ENCODE peak calls at places on chromosome 19, in nine cellular contexts. One of them, this sample, is unnamed.

GRCh38 chr19:29884466-29884865 is 57.6 kb upstream of the URI1 start:
- DNase-seq in A673: no peak
- DNase-seq in breast epithelium: no peak
- DNase-seq in NCI-H69: no peak
- DNase-seq in AG20443: no peak
- DNase-seq in COR-L47: no peak
- DNase-seq in natural killer cell treated with Interleukin-12 subunit alpha and Interleukin-12 subunit beta and Interleukin-15 and Interleukin-18, amount 100 ng/mL, for 72 hours: no peak
- DNase-seq in ACHN: no peak
- DNase-seq in sciatic nerve: peak
- DNase-seq in this sample: no peak

GRCh38 chr19:19176950-19177349 is 6.9 kb upstream of the MEF2B start:
- DNase-seq in A673: no peak
- DNase-seq in breast epithelium: no peak
- DNase-seq in NCI-H69: no peak
- DNase-seq in AG20443: no peak
- DNase-seq in COR-L47: no peak
- DNase-seq in natural killer cell treated with Interleukin-12 subunit alpha and Interleukin-12 subunit beta and Interleukin-15 and Interleukin-18, amount 100 ng/mL, for 72 hours: no peak
- DNase-seq in ACHN: no peak
- DNase-seq in sciatic nerve: no peak
- DNase-seq in this sample: no peak

GRCh38 chr19:34555447-34555846 is 73.9 kb downstream of the WTIP start:
- DNase-seq in A673: peak
- DNase-seq in breast epithelium: no peak
- DNase-seq in NCI-H69: peak
- DNase-seq in AG20443: no peak
- DNase-seq in COR-L47: no peak
- DNase-seq in natural killer cell treated with Interleukin-12 subunit alpha and Interleukin-12 subunit beta and Interleukin-15 and Interleukin-18, amount 100 ng/mL, for 72 hours: no peak
- DNase-seq in ACHN: peak
- DNase-seq in sciatic nerve: no peak
- DNase-seq in this sample: peak

GRCh38 chr19:41821003-41821735 is 23.3 kb downstream of the LYPD4 start:
- DNase-seq in A673: peak
- DNase-seq in breast epithelium: no peak
- DNase-seq in NCI-H69: peak
- DNase-seq in AG20443: peak
- DNase-seq in COR-L47: peak
- DNase-seq in natural killer cell treated with Interleukin-12 subunit alpha and Interleukin-12 subunit beta and Interleukin-15 and Interleukin-18, amount 100 ng/mL, for 72 hours: peak
- DNase-seq in ACHN: peak
- DNase-seq in sciatic nerve: peak
- DNase-seq in this sample: peak

GRCh38 chr19:5738423-5738822 is 18.0 kb downstream of the CATSPERD start:
- DNase-seq in A673: no peak
- DNase-seq in breast epithelium: no peak
- DNase-seq in NCI-H69: no peak
- DNase-seq in AG20443: no peak
- DNase-seq in COR-L47: no peak
- DNase-seq in natural killer cell treated with Interleukin-12 subunit alpha and Interleukin-12 subunit beta and Interleukin-15 and Interleukin-18, amount 100 ng/mL, for 72 hours: no peak
- DNase-seq in ACHN: no peak
- DNase-seq in sciatic nerve: no peak
- DNase-seq in this sample: no peak

GRCh38 chr19:30556230-30556711 is 184.1 kb downstream of the ZNF536 start:
- DNase-seq in A673: no peak
- DNase-seq in breast epithelium: no peak
- DNase-seq in NCI-H69: no peak
- DNase-seq in AG20443: no peak
- DNase-seq in COR-L47: no peak
- DNase-seq in natural killer cell treated with Interleukin-12 subunit alpha and Interleukin-12 subunit beta and Interleukin-15 and Interleukin-18, amount 100 ng/mL, for 72 hours: no peak
- DNase-seq in ACHN: no peak
- DNase-seq in sciatic nerve: no peak
- DNase-seq in this sample: no peak

GRCh38 chr19:45276284-45276687 is 25.2 kb downstream of the MARK4 start:
- DNase-seq in A673: peak
- DNase-seq in breast epithelium: no peak
- DNase-seq in NCI-H69: peak
- DNase-seq in AG20443: no peak
- DNase-seq in COR-L47: peak
- DNase-seq in natural killer cell treated with Interleukin-12 subunit alpha and Interleukin-12 subunit beta and Interleukin-15 and Interleukin-18, amount 100 ng/mL, for 72 hours: no peak
- DNase-seq in ACHN: no peak
- DNase-seq in sciatic nerve: no peak
- DNase-seq in this sample: peak

GRCh38 chr19:48635966-48636858 is 967 bp downstream of the DBP start:
- DNase-seq in A673: peak
- DNase-seq in breast epithelium: no peak
- DNase-seq in NCI-H69: peak
- DNase-seq in AG20443: no peak
- DNase-seq in COR-L47: peak
- DNase-seq in natural killer cell treated with Interleukin-12 subunit alpha and Interleukin-12 subunit beta and Interleukin-15 and Interleukin-18, amount 100 ng/mL, for 72 hours: no peak
- DNase-seq in ACHN: no peak
- DNase-seq in sciatic nerve: peak
- DNase-seq in this sample: peak

GRCh38 chr19:12745166-12745897 is 6.3 kb upstream of the BEST2 start:
- DNase-seq in A673: no peak
- DNase-seq in breast epithelium: no peak
- DNase-seq in NCI-H69: no peak
- DNase-seq in AG20443: no peak
- DNase-seq in COR-L47: no peak
- DNase-seq in natural killer cell treated with Interleukin-12 subunit alpha and Interleukin-12 subunit beta and Interleukin-15 and Interleukin-18, amount 100 ng/mL, for 72 hours: no peak
- DNase-seq in ACHN: peak
- DNase-seq in sciatic nerve: no peak
- DNase-seq in this sample: no peak

GRCh38 chr19:13505761-13506549 is at the start of gene CACNA1A:
- DNase-seq in A673: peak
- DNase-seq in breast epithelium: no peak
- DNase-seq in NCI-H69: no peak
- DNase-seq in AG20443: peak
- DNase-seq in COR-L47: no peak
- DNase-seq in natural killer cell treated with Interleukin-12 subunit alpha and Interleukin-12 subunit beta and Interleukin-15 and Interleukin-18, amount 100 ng/mL, for 72 hours: no peak
- DNase-seq in ACHN: peak
- DNase-seq in sciatic nerve: no peak
- DNase-seq in this sample: no peak

GRCh38 chr19:3358392-3358918 is 7.9 kb upstream of the NFIC start:
- DNase-seq in A673: no peak
- DNase-seq in breast epithelium: no peak
- DNase-seq in NCI-H69: peak
- DNase-seq in AG20443: no peak
- DNase-seq in COR-L47: no peak
- DNase-seq in natural killer cell treated with Interleukin-12 subunit alpha and Interleukin-12 subunit beta and Interleukin-15 and Interleukin-18, amount 100 ng/mL, for 72 hours: no peak
- DNase-seq in ACHN: no peak
- DNase-seq in sciatic nerve: peak
- DNase-seq in this sample: no peak

GRCh38 chr19:44643605-44644390 is at the start of gene PVR:
- DNase-seq in A673: peak
- DNase-seq in breast epithelium: peak
- DNase-seq in NCI-H69: peak
- DNase-seq in AG20443: peak
- DNase-seq in COR-L47: peak
- DNase-seq in natural killer cell treated with Interleukin-12 subunit alpha and Interleukin-12 subunit beta and Interleukin-15 and Interleukin-18, amount 100 ng/mL, for 72 hours: peak
- DNase-seq in ACHN: peak
- DNase-seq in sciatic nerve: peak
- DNase-seq in this sample: peak

GRCh38 chr19:7426986-7427385 is 61.8 kb downstream of the PEX11G start:
- DNase-seq in A673: no peak
- DNase-seq in breast epithelium: no peak
- DNase-seq in NCI-H69: no peak
- DNase-seq in AG20443: no peak
- DNase-seq in COR-L47: no peak
- DNase-seq in natural killer cell treated with Interleukin-12 subunit alpha and Interleukin-12 subunit beta and Interleukin-15 and Interleukin-18, amount 100 ng/mL, for 72 hours: no peak
- DNase-seq in ACHN: no peak
- DNase-seq in sciatic nerve: no peak
- DNase-seq in this sample: no peak

GRCh38 chr19:6528544-6529121 is 2.2 kb upstream of the TNFSF9 start:
- DNase-seq in A673: no peak
- DNase-seq in breast epithelium: no peak
- DNase-seq in NCI-H69: no peak
- DNase-seq in AG20443: no peak
- DNase-seq in COR-L47: no peak
- DNase-seq in natural killer cell treated with Interleukin-12 subunit alpha and Interleukin-12 subunit beta and Interleukin-15 and Interleukin-18, amount 100 ng/mL, for 72 hours: no peak
- DNase-seq in ACHN: peak
- DNase-seq in sciatic nerve: peak
- DNase-seq in this sample: no peak

GRCh38 chr19:45615795-45616708 is 14.0 kb upstream of the GPR4 start:
- DNase-seq in A673: peak
- DNase-seq in breast epithelium: no peak
- DNase-seq in NCI-H69: peak
- DNase-seq in AG20443: peak
- DNase-seq in COR-L47: peak
- DNase-seq in natural killer cell treated with Interleukin-12 subunit alpha and Interleukin-12 subunit beta and Interleukin-15 and Interleukin-18, amount 100 ng/mL, for 72 hours: peak
- DNase-seq in ACHN: peak
- DNase-seq in sciatic nerve: peak
- DNase-seq in this sample: peak

GRCh38 chr19:3075605-3076431 is 13.5 kb upstream of the TLE5 start:
- DNase-seq in A673: peak
- DNase-seq in breast epithelium: no peak
- DNase-seq in NCI-H69: peak
- DNase-seq in AG20443: peak
- DNase-seq in COR-L47: peak
- DNase-seq in natural killer cell treated with Interleukin-12 subunit alpha and Interleukin-12 subunit beta and Interleukin-15 and Interleukin-18, amount 100 ng/mL, for 72 hours: no peak
- DNase-seq in ACHN: peak
- DNase-seq in sciatic nerve: peak
- DNase-seq in this sample: peak

GRCh38 chr19:53432088-53432661 is 391 bp downstream of the ZNF761 start:
- DNase-seq in A673: peak
- DNase-seq in breast epithelium: no peak
- DNase-seq in NCI-H69: peak
- DNase-seq in AG20443: peak
- DNase-seq in COR-L47: no peak
- DNase-seq in natural killer cell treated with Interleukin-12 subunit alpha and Interleukin-12 subunit beta and Interleukin-15 and Interleukin-18, amount 100 ng/mL, for 72 hours: no peak
- DNase-seq in ACHN: peak
- DNase-seq in sciatic nerve: peak
- DNase-seq in this sample: peak

GRCh38 chr19:39446365-39447084 is 1.1 kb downstream of the SUPT5H start:
- DNase-seq in A673: no peak
- DNase-seq in breast epithelium: no peak
- DNase-seq in NCI-H69: no peak
- DNase-seq in AG20443: no peak
- DNase-seq in COR-L47: no peak
- DNase-seq in natural killer cell treated with Interleukin-12 subunit alpha and Interleukin-12 subunit beta and Interleukin-15 and Interleukin-18, amount 100 ng/mL, for 72 hours: no peak
- DNase-seq in ACHN: no peak
- DNase-seq in sciatic nerve: no peak
- DNase-seq in this sample: no peak

GRCh38 chr19:10946964-10947657 is 13.7 kb upstream of the SMARCA4 start:
- DNase-seq in A673: peak
- DNase-seq in breast epithelium: no peak
- DNase-seq in NCI-H69: no peak
- DNase-seq in AG20443: peak
- DNase-seq in COR-L47: no peak
- DNase-seq in natural killer cell treated with Interleukin-12 subunit alpha and Interleukin-12 subunit beta and Interleukin-15 and Interleukin-18, amount 100 ng/mL, for 72 hours: no peak
- DNase-seq in ACHN: peak
- DNase-seq in sciatic nerve: no peak
- DNase-seq in this sample: no peak

GRCh38 chr19:18895828-18896341 is at the start of gene CERS1:
- DNase-seq in A673: peak
- DNase-seq in breast epithelium: no peak
- DNase-seq in NCI-H69: peak
- DNase-seq in AG20443: peak
- DNase-seq in COR-L47: peak
- DNase-seq in natural killer cell treated with Interleukin-12 subunit alpha and Interleukin-12 subunit beta and Interleukin-15 and Interleukin-18, amount 100 ng/mL, for 72 hours: no peak
- DNase-seq in ACHN: no peak
- DNase-seq in sciatic nerve: no peak
- DNase-seq in this sample: peak

GRCh38 chr19:5974721-5975387 is 3.1 kb downstream of the RANBP3 start:
- DNase-seq in A673: no peak
- DNase-seq in breast epithelium: no peak
- DNase-seq in NCI-H69: no peak
- DNase-seq in AG20443: no peak
- DNase-seq in COR-L47: no peak
- DNase-seq in natural killer cell treated with Interleukin-12 subunit alpha and Interleukin-12 subunit beta and Interleukin-15 and Interleukin-18, amount 100 ng/mL, for 72 hours: no peak
- DNase-seq in ACHN: no peak
- DNase-seq in sciatic nerve: no peak
- DNase-seq in this sample: peak

GRCh38 chr19:13619203-13619632 is 112.9 kb upstream of the CACNA1A start:
- DNase-seq in A673: no peak
- DNase-seq in breast epithelium: no peak
- DNase-seq in NCI-H69: peak
- DNase-seq in AG20443: no peak
- DNase-seq in COR-L47: no peak
- DNase-seq in natural killer cell treated with Interleukin-12 subunit alpha and Interleukin-12 subunit beta and Interleukin-15 and Interleukin-18, amount 100 ng/mL, for 72 hours: no peak
- DNase-seq in ACHN: no peak
- DNase-seq in sciatic nerve: no peak
- DNase-seq in this sample: peak

GRCh38 chr19:45442927-45443461 is 19.3 kb upstream of the ERCC1 start:
- DNase-seq in A673: peak
- DNase-seq in breast epithelium: peak
- DNase-seq in NCI-H69: peak
- DNase-seq in AG20443: no peak
- DNase-seq in COR-L47: no peak
- DNase-seq in natural killer cell treated with Interleukin-12 subunit alpha and Interleukin-12 subunit beta and Interleukin-15 and Interleukin-18, amount 100 ng/mL, for 72 hours: no peak
- DNase-seq in ACHN: no peak
- DNase-seq in sciatic nerve: no peak
- DNase-seq in this sample: peak

GRCh38 chr19:28296506-28296905 is 916.4 kb downstream of the UQCRFS1 start:
- DNase-seq in A673: peak
- DNase-seq in breast epithelium: no peak
- DNase-seq in NCI-H69: no peak
- DNase-seq in AG20443: peak
- DNase-seq in COR-L47: no peak
- DNase-seq in natural killer cell treated with Interleukin-12 subunit alpha and Interleukin-12 subunit beta and Interleukin-15 and Interleukin-18, amount 100 ng/mL, for 72 hours: no peak
- DNase-seq in ACHN: no peak
- DNase-seq in sciatic nerve: no peak
- DNase-seq in this sample: no peak

GRCh38 chr19:21117041-21117907 is 24.6 kb upstream of the ZNF431 start:
- DNase-seq in A673: no peak
- DNase-seq in breast epithelium: no peak
- DNase-seq in NCI-H69: no peak
- DNase-seq in AG20443: no peak
- DNase-seq in COR-L47: no peak
- DNase-seq in natural killer cell treated with Interleukin-12 subunit alpha and Interleukin-12 subunit beta and Interleukin-15 and Interleukin-18, amount 100 ng/mL, for 72 hours: no peak
- DNase-seq in ACHN: no peak
- DNase-seq in sciatic nerve: no peak
- DNase-seq in this sample: no peak

GRCh38 chr19:57613941-57614743 is at the start of gene ZNF134:
- DNase-seq in A673: peak
- DNase-seq in breast epithelium: peak
- DNase-seq in NCI-H69: peak
- DNase-seq in AG20443: peak
- DNase-seq in COR-L47: peak
- DNase-seq in natural killer cell treated with Interleukin-12 subunit alpha and Interleukin-12 subunit beta and Interleukin-15 and Interleukin-18, amount 100 ng/mL, for 72 hours: peak
- DNase-seq in ACHN: peak
- DNase-seq in sciatic nerve: peak
- DNase-seq in this sample: peak

GRCh38 chr19:45186509-45187334 is 8.1 kb downstream of the BLOC1S3 start:
- DNase-seq in A673: no peak
- DNase-seq in breast epithelium: no peak
- DNase-seq in NCI-H69: peak
- DNase-seq in AG20443: no peak
- DNase-seq in COR-L47: peak
- DNase-seq in natural killer cell treated with Interleukin-12 subunit alpha and Interleukin-12 subunit beta and Interleukin-15 and Interleukin-18, amount 100 ng/mL, for 72 hours: no peak
- DNase-seq in ACHN: no peak
- DNase-seq in sciatic nerve: no peak
- DNase-seq in this sample: peak

GRCh38 chr19:47153266-47153665 is 22.6 kb downstream of the SAE1 start:
- DNase-seq in A673: no peak
- DNase-seq in breast epithelium: no peak
- DNase-seq in NCI-H69: no peak
- DNase-seq in AG20443: no peak
- DNase-seq in COR-L47: no peak
- DNase-seq in natural killer cell treated with Interleukin-12 subunit alpha and Interleukin-12 subunit beta and Interleukin-15 and Interleukin-18, amount 100 ng/mL, for 72 hours: no peak
- DNase-seq in ACHN: no peak
- DNase-seq in sciatic nerve: no peak
- DNase-seq in this sample: no peak

GRCh38 chr19:55600336-55601028 is 394 bp downstream of the ZNF524 start:
- DNase-seq in A673: peak
- DNase-seq in breast epithelium: peak
- DNase-seq in NCI-H69: peak
- DNase-seq in AG20443: peak
- DNase-seq in COR-L47: peak
- DNase-seq in natural killer cell treated with Interleukin-12 subunit alpha and Interleukin-12 subunit beta and Interleukin-15 and Interleukin-18, amount 100 ng/mL, for 72 hours: no peak
- DNase-seq in ACHN: no peak
- DNase-seq in sciatic nerve: peak
- DNase-seq in this sample: no peak

This sample was measured in DMS53.